ENCODE peak calls at places on chromosomes 13 and 19, in seven cellular contexts. A is A549, B is astrocyte, I is PC-9, K is IMR-90, M is endothelial cell of umbilical vein, G is fibroblast of lung. Z is an unnamed sample.

GRCh38 chr19:28039677-28040381 is 1173.1 kb downstream of the UQCRFS1 start:
- DNase-seq in A (no peak), B (peak), I (no peak), K (no peak), M (no peak), G (peak), Z (peak)

GRCh38 chr19:54390942-54391577 is 24.2 kb upstream of the TTYH1 start:
- DNase-seq in A (peak), B (peak), I (peak), K (peak), M (peak), G (peak), Z (peak)

GRCh38 chr19:5425260-5425659 is 30.0 kb upstream of the ZNRF4 start:
- DNase-seq in A (no peak), B (no peak), I (no peak), K (no peak), M (no peak), G (no peak), Z (no peak)

GRCh38 chr13:43755844-43756243 is 30.9 kb downstream of the ENOX1 start:
- DNase-seq in A (no peak), B (no peak), I (no peak), K (no peak), M (no peak), G (no peak), Z (no peak)

GRCh38 chr13:41919741-41920487 is 41.0 kb downstream of the VWA8 start:
- DNase-seq in A (no peak), B (no peak), I (no peak), K (no peak), M (no peak), G (no peak), Z (no peak)

GRCh38 chr13:73040968-73041580 is 17.7 kb upstream of the KLF5 start:
- DNase-seq in A (peak), B (no peak), I (peak), K (no peak), M (no peak), G (no peak), Z (peak)

GRCh38 chr13:27728271-27728670 is 64.0 kb upstream of the GSX1 start:
- DNase-seq in A (peak), B (no peak), I (no peak), K (no peak), M (no peak), G (no peak), Z (no peak)

GRCh38 chr19:52270266-52270885 is 989 bp downstream of the ZNF766 start:
- DNase-seq in A (peak), B (no peak), I (no peak), K (peak), M (no peak), G (peak), Z (peak)

GRCh38 chr13:39419866-39420265 is 183.1 kb downstream of the LHFPL6 start:
- DNase-seq in A (no peak), B (no peak), I (no peak), K (no peak), M (no peak), G (no peak), Z (no peak)

GRCh38 chr19:15464394-15465385 is at the start of gene RASAL3:
- DNase-seq in A (no peak), B (no peak), I (no peak), K (no peak), M (no peak), G (no peak), Z (no peak)

GRCh38 chr19:43620061-43621001 is 902 bp upstream of the ZNF428 start:
- DNase-seq in A (no peak), B (no peak), I (no peak), K (no peak), M (no peak), G (no peak), Z (no peak)

GRCh38 chr13:55566779-55567178 is 1573.9 kb upstream of the PRR20A start:
- DNase-seq in A (no peak), B (no peak), I (no peak), K (no peak), M (no peak), G (no peak), Z (no peak)
- H3K4me2 ChIP-seq in A (no peak), B (no peak), I (no peak), K (no peak), M (no peak), G (no peak), Z (no peak)

GRCh38 chr13:112246731-112247470 is 129.3 kb upstream of the SPACA7 start:
- DNase-seq in A (no peak), B (no peak), I (no peak), K (no peak), M (no peak), G (no peak), Z (no peak)
- H3K4me2 ChIP-seq in A (no peak), B (no peak), I (no peak), K (no peak), M (no peak), G (no peak), Z (no peak)

GRCh38 chr13:75879656-75880055 is 243.5 kb downstream of the LMO7 start:
- DNase-seq in A (no peak), B (no peak), I (no peak), K (no peak), M (peak), G (no peak), Z (no peak)

GRCh38 chr13:75873499-75873898 is 237.4 kb downstream of the LMO7 start:
- DNase-seq in A (no peak), B (no peak), I (no peak), K (no peak), M (no peak), G (no peak), Z (no peak)

GRCh38 chr13:75875450-75875849 is 239.3 kb downstream of the LMO7 start:
- DNase-seq in A (no peak), B (no peak), I (no peak), K (no peak), M (no peak), G (no peak), Z (no peak)

GRCh38 chr13:75877092-75877491 is 241.0 kb downstream of the LMO7 start:
- DNase-seq in A (no peak), B (no peak), I (no peak), K (no peak), M (no peak), G (no peak), Z (no peak)

DNA sequence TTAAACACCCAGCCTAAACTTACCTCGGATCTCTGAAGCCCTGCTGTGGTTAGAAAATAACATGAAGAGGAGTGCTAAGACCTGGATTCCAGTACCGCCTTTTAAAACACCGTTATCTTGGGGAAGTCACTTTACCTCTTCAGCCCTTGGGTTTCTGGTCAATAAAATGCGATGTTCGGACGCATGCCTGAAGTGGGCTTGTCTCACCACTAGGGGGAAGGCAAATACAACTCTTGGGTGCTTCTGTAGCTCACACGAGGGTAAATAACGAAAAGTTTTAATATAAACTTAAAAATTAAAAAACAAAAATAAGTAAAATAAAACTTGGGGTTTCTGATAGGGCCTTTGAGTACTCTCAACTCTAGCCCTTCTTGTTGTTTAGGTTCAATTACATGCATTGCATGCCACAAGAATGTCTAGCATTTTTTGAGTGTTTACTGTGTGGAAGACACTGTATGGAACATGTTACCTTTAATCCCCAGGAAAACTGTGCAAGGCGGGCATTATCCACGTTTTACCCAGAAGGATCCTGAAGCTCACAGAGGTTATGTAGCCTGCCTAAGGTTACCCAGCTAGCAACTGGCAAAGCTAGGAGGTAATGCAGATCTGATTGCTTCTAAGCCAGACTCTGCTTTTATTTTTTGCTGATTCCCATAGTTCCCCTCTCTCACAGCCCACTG is 240.4 kb downstream of the LMO7 start:
- DNase-seq in A (peak), B (peak), I (peak), K (peak), M (peak), G (peak), Z (peak)
- H3K4me2 ChIP-seq in A (peak), B (no peak), I (peak), K (no peak), M (no peak), G (no peak), Z (peak)

DNA sequence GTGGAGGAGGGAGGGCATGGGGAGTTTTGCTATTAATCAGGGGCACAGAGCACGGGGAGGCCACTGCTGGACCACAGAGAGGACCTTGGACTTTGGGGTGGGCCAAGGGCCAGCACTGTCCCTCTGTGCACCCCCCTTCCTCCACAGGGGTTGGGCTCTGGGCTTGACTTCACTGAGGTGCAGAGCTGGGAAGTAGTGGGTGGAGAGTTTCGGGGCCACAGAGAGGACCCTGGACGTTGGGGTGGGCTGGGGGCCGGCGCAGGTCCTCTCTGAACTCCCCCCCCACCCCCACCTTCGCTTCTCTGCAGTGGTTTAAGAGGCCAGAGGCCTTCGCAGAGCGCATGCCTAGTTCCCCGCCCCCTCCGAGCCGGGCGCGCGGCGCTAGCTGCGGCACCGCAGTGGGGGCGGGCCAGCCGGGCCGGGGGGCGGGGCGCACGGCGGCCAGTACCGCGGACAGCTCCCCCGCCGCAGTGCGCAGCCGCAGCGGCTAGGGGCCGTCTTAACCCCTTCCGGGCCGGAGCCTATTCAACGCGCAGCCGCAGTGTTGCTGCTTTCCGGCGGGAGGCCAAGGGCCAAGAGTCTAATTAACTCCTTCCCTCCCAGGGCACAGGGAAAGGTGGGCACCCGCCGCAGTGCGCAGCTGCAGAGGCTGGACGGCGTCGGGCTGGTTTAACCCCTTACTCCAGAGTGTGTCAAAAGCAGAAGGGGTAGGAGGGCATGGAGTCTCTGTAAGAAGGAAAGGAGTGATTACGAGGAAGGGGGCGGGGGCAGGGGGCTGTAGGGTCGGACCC is 3.7 kb downstream of the KCNC3 start:
- DNase-seq in A (peak), B (no peak), I (peak), K (peak), M (peak), G (peak), Z (peak)
- H3K4me2 ChIP-seq in A (peak), B (no peak), I (peak), K (no peak), M (no peak), G (no peak), Z (peak)

DNA sequence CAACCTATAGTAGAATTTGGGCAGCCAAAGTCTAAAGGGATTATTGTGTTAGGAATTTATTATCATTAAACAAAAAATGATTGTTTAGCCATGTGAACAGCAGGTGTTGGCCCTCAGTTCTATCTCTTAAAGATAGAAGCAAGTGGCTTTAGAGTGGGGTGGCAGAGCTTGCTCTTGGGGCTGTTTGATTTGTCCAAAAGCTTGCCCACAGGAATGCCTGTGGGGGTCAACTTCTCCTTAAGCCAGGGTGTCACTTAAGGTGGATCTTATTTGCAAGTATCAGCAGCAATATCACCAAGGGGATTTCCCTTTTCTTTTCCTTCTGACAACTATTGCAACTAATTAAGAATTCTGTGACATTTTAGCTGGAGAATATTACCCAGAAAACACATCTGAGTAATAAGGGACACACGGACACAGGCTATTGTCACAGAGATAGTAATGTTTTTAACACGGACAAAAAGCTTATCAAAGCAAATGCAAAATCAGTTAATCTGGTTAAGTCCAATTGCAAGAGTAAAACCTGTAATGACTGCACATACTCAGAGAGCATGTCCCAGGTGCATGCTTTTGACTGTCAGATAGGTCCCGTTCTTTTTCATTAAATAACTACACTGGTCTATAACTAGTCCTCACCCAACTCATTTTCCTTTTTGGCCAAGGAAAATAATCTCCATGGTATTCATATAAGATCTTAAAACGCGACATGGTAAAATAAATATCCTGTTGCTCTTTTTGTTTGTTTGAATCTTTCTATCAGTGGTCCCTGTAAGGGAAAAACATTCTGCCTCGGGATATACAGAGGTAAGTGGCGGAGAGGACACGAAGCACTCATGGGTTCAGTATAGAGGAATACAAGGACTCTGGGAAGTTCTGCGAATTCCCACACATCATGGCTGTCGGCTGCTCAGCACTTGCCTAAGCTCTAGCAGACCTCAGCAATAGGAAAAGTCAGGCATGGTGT is 172.1 kb upstream of the RFC3 start:
- DNase-seq in A (no peak), B (no peak), I (no peak), K (no peak), M (no peak), G (no peak), Z (no peak)
- H3K4me2 ChIP-seq in A (no peak), B (no peak), I (no peak), K (no peak), M (no peak), G (no peak), Z (no peak)

GRCh38 chr13:80463673-80464352 is 122.9 kb upstream of the SPRY2 start:
- DNase-seq in A (no peak), B (no peak), I (no peak), K (no peak), M (peak), G (peak), Z (no peak)
- H3K4me2 ChIP-seq in A (no peak), B (no peak), I (no peak), K (no peak), M (no peak), G (no peak), Z (no peak)

GRCh38 chr13:98487016-98487415 is 89.9 kb downstream of the STK24 start:
- DNase-seq in A (no peak), B (no peak), I (no peak), K (peak), M (no peak), G (peak), Z (no peak)

GRCh38 chr13:98487522-98487921 is 89.4 kb downstream of the STK24 start:
- DNase-seq in A (no peak), B (no peak), I (no peak), K (no peak), M (no peak), G (no peak), Z (no peak)

GRCh38 chr13:98490195-98490771 is 86.6 kb downstream of the STK24 start:
- DNase-seq in A (no peak), B (no peak), I (no peak), K (no peak), M (peak), G (no peak), Z (peak)

GRCh38 chr13:98489446-98490194 is 87.3 kb downstream of the STK24 start:
- DNase-seq in A (no peak), B (no peak), I (no peak), K (no peak), M (no peak), G (no peak), Z (no peak)

GRCh38 chr13:98488736-98489135 is 88.2 kb downstream of the STK24 start:
- DNase-seq in A (no peak), B (no peak), I (no peak), K (no peak), M (no peak), G (no peak), Z (no peak)
- H3K4me2 ChIP-seq in A (no peak), B (no peak), I (no peak), K (no peak), M (no peak), G (no peak), Z (no peak)

GRCh38 chr13:110428281-110428680 is 121.2 kb downstream of the COL4A2 start:
- DNase-seq in A (no peak), B (no peak), I (peak), K (no peak), M (no peak), G (no peak), Z (no peak)
- H3K4me2 ChIP-seq in A (no peak), B (no peak), I (no peak), K (no peak), M (no peak), G (no peak), Z (no peak)

DNA sequence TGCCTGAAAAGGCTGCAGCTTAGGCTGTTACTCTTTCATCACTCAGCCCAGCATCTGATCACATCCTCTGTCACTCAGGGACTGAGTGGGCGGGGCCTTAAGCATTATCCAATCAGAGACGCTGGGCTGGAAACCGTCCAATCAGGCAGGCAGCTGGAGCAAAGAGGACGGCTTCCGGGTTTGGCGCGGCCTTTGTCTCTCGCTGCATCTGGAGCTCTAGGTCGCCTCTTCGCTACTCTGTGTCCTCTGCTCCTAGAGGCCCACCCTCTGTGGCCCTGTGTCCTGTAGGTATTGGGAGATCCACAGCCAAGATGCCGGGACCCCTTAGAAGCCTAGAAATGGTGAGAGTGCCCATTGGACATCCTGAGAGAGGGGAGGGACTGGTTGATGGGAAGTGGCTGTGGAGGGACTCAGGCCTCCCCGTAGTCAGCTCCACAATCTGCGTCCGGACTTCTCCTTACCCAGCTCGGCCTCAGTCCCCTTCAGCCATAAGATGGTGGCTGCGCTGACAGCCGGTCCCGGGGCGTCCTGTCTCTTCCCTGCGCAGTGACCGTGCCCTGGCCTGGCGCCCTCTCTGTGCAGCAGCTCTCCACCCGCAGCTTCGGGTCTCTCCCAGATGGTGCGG is at the start of gene ZNF486:
- DNase-seq in A (peak), B (peak), I (peak), K (peak), M (peak), G (peak), Z (peak)
- H3K4me2 ChIP-seq in A (no peak), B (peak), I (peak), K (peak), M (peak), G (peak), Z (peak)

Z was measured in hepatocyte.